ENCODE peak calls at places on chromosome 13, in eight cellular contexts. G is effector memory CD4-positive, alpha-beta T cell; R is CD8-positive, alpha-beta T cell; A is lung; H is uterus; F is aorta; N is PC-3; C is heart left ventricle. Z is an unnamed sample.

GRCh38 chr13:65710514-65710913 is 1519.6 kb downstream of the PCDH9 start:
- DNase-seq in G (no peak), R (no peak), A (no peak), H (no peak), F (no peak), N (no peak), C (no peak), Z (no peak)

GRCh38 chr13:97567510-97568243 is 133.7 kb downstream of the RAP2A start:
- DNase-seq in G (no peak), R (no peak), A (peak), H (no peak), F (peak), N (peak), C (no peak), Z (no peak)

GRCh38 chr13:60267498-60268202 is 103.9 kb upstream of the DIAPH3 start:
- DNase-seq in G (no peak), R (no peak), A (no peak), H (no peak), F (no peak), N (no peak), C (no peak), Z (no peak)

GRCh38 chr13:110062077-110062776 is 244.7 kb downstream of the COL4A1 start:
- DNase-seq in G (no peak), R (no peak), A (no peak), H (no peak), F (no peak), N (peak), C (peak), Z (no peak)

GRCh38 chr13:53490732-53491131 is 462.1 kb downstream of the OLFM4 start:
- DNase-seq in G (no peak), R (no peak), A (no peak), H (no peak), F (no peak), N (no peak), C (no peak), Z (no peak)

GRCh38 chr13:41050041-41050440 is 11.3 kb upstream of the WBP4 start:
- DNase-seq in G (no peak), R (no peak), A (no peak), H (no peak), F (no peak), N (no peak), C (no peak), Z (no peak)

GRCh38 chr13:43364210-43365041 is 341.0 kb downstream of the DNAJC15 start:
- DNase-seq in G (no peak), R (no peak), A (no peak), H (no peak), F (peak), N (no peak), C (no peak), Z (peak)

GRCh38 chr13:106471957-106472543 is 63.4 kb downstream of the EFNB2 start:
- DNase-seq in G (no peak), R (no peak), A (peak), H (peak), F (peak), N (peak), C (no peak), Z (peak)

GRCh38 chr13:97327071-97327470 is 104.9 kb downstream of the MBNL2 start:
- DNase-seq in G (no peak), R (no peak), A (no peak), H (no peak), F (no peak), N (no peak), C (no peak), Z (no peak)

DNA sequence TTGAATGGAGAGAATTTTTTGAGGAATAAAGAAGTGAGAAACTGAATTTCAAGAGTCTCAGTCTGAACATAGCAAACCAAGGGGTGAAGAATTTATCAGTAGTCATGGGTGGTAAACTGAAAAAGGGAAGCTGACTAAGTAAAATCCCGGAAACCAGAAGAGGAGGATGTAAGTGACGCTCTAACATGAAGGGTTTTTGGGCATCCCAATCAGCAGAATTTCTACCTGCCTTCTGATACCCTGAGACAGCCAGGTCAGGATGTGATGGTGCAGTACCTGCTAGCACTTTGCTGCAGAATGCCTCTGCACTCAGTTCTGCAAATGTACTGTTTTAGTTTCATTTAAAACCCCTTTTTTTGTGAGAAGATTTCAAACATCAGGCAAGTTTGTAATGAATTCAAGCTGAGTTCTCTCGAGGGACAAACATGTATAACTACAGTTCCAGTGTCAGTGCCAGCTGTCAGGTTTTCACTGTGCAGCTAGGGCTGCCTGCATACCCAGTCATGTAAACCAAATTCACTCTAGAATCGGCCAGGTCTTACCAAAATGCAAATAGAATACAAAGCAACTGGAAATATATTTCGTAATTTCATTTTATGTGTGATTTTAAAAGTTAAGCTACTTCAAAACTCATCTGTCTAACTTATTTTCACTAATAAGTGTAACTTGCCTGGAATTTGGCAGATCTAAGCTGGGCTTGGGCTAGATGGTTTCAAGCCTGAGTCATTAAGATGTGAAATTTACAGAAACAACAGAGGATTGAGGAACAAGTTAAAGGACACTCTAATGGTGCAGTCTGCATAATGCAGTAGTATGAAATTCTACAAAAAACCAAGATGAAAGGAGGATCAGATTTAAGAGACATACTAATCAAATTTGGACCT is 13.8 kb downstream of the METTL21C start:
- DNase-seq in G (no peak), R (no peak), A (no peak), H (no peak), F (no peak), N (no peak), C (no peak), Z (no peak)
- H3K4me3 ChIP-seq in G (no peak), R (no peak), A (no peak), H (no peak), F (no peak), N (no peak), C (no peak), Z (no peak)

GRCh38 chr13:21069561-21070004 is 8.2 kb upstream of the LATS2 start:
- DNase-seq in G (no peak), R (no peak), A (no peak), H (peak), F (no peak), N (peak), C (no peak), Z (peak)
- H3K27ac ChIP-seq in G (no peak), R (no peak), A (no peak), H (peak), F (no peak), N (peak), C (peak), Z (peak)

GRCh38 chr13:24520733-24521132 is 8.2 kb upstream of the PARP4 start:
- DNase-seq in G (no peak), R (no peak), A (no peak), H (no peak), F (no peak), N (no peak), C (no peak), Z (no peak)
- H3K4me3 ChIP-seq in G (no peak), R (no peak), A (no peak), H (no peak), F (no peak), N (no peak), C (no peak), Z (no peak)

DNA sequence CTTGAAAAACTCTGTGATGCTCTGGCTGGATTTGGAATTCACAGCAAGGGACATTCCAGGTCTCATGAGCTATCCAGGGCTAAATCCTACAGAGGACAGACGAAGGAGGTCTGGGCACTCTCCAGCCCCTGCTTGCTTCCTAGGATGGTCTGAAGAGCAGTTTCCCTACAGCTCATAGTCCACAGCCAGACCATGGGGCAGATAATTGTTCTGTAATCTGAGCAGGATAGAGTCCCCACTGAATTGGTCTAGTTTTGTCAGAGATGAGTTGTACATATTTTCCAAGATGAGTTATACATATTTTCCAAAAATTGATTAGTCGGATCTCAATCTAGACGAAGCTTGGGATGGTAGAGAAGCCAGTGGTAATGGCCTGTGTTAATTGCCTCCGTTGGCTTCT is 75.6 kb downstream of the C13orf42 start:
- DNase-seq in G (no peak), R (no peak), A (no peak), H (no peak), F (no peak), N (no peak), C (no peak), Z (no peak)
- H3K27ac ChIP-seq in G (no peak), R (no peak), A (no peak), H (no peak), F (no peak), N (peak), C (no peak), Z (no peak)

DNA sequence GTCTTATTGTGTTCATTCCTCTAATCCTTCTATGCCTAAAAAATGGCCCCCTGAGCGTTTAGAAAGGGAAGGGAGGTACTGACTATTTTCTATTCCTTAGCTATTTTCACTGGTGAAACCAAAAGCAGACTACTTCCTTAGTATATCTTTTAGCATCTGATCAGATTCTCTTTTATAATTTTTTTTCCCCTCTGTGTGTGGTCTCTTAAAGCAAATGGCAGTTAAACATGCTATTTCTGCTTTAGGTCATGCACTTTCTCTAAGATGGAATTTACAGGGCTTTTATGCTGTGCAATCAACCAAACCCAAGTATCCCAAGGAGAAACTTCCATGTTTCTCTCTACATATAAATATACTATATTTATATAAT is 10.0 kb upstream of the ITM2B start:
- DNase-seq in G (no peak), R (no peak), A (no peak), H (no peak), F (no peak), N (no peak), C (no peak), Z (no peak)
- H3K4me3 ChIP-seq in G (peak), R (peak), A (no peak), H (peak), F (peak), N (peak), C (peak), Z (no peak)

Z was measured in brain microvascular endothelial cell.